ENCODE peak calls at places on chromosomes 13 and 19, in eight cellular contexts. D, B, K, I, E, O, H and F are unnamed samples.

GRCh38 chr13:103324641-103325040 is 258.4 kb upstream of the SLC10A2 start:
- DNase-seq in D (no peak), B (no peak), K (no peak), I (no peak), E (no peak), O (no peak), H (no peak), F (no peak)

GRCh38 chr19:16903347-16903746 is 14.5 kb downstream of the F2RL3 start:
- DNase-seq in D (no peak), B (no peak), K (no peak), I (no peak), E (no peak), O (no peak), H (no peak), F (no peak)

GRCh38 chr13:31051999-31052398 is 109.7 kb downstream of the HSPH1 start:
- DNase-seq in D (no peak), B (no peak), K (no peak), I (no peak), E (peak), O (no peak), H (no peak), F (peak)

GRCh38 chr13:59279024-59279423 is 884.7 kb downstream of the DIAPH3 start:
- DNase-seq in D (no peak), B (peak), K (no peak), I (no peak), E (no peak), O (no peak), H (no peak), F (no peak)

GRCh38 chr19:38977445-38978314 is 2.1 kb upstream of the FBXO17 start:
- DNase-seq in D (no peak), B (peak), K (no peak), I (no peak), E (no peak), O (no peak), H (no peak), F (no peak)

GRCh38 chr13:103009061-103009840 is 57.0 kb downstream of the SLC10A2 start:
- DNase-seq in D (no peak), B (no peak), K (no peak), I (no peak), E (no peak), O (no peak), H (no peak), F (no peak)

GRCh38 chr13:80059789-80060188 is 281.1 kb downstream of the SPRY2 start:
- DNase-seq in D (no peak), B (no peak), K (no peak), I (no peak), E (no peak), O (no peak), H (no peak), F (no peak)

GRCh38 chr13:113121183-113121927 is 1.2 kb upstream of the F10 start:
- DNase-seq in D (no peak), B (no peak), K (peak), I (peak), E (peak), O (no peak), H (no peak), F (no peak)

GRCh38 chr19:53583181-53583580 is 45.2 kb downstream of the ZNF331 start:
- DNase-seq in D (no peak), B (no peak), K (no peak), I (no peak), E (no peak), O (no peak), H (no peak), F (no peak)

GRCh38 chr13:113616281-113616906 is 31.8 kb downstream of the TFDP1 start:
- DNase-seq in D (no peak), B (no peak), K (no peak), I (peak), E (no peak), O (no peak), H (no peak), F (no peak)

GRCh38 chr19:9065457-9066014 is 21.3 kb upstream of the OR1M1 start:
- DNase-seq in D (no peak), B (no peak), K (no peak), I (no peak), E (no peak), O (no peak), H (no peak), F (no peak)

GRCh38 chr19:39966617-39967016 is 4.3 kb upstream of the PSMC4 start:
- DNase-seq in D (no peak), B (no peak), K (no peak), I (no peak), E (peak), O (no peak), H (no peak), F (no peak)

GRCh38 chr19:38742906-38743305 is 1.4 kb downstream of the CAPN12 start:
- DNase-seq in D (no peak), B (no peak), K (no peak), I (no peak), E (no peak), O (no peak), H (no peak), F (no peak)

GRCh38 chr13:51112771-51113170 is 1.7 kb upstream of the C13orf42 start:
- DNase-seq in D (no peak), B (no peak), K (no peak), I (no peak), E (no peak), O (no peak), H (no peak), F (no peak)

GRCh38 chr19:13849991-13850909 is 26.7 kb upstream of the NANOS3 start:
- DNase-seq in D (no peak), B (peak), K (peak), I (peak), E (peak), O (no peak), H (peak), F (peak)

GRCh38 chr19:15812059-15812722 is 3.3 kb downstream of the OR10H1 start:
- DNase-seq in D (no peak), B (no peak), K (no peak), I (no peak), E (no peak), O (no peak), H (no peak), F (no peak)

GRCh38 chr19:17332677-17333581 is 1.7 kb downstream of the ANO8 start:
- DNase-seq in D (no peak), B (peak), K (peak), I (no peak), E (no peak), O (no peak), H (no peak), F (no peak)

GRCh38 chr13:49693191-49693733 is 2.0 kb upstream of the EBPL start:
- DNase-seq in D (no peak), B (no peak), K (no peak), I (no peak), E (no peak), O (no peak), H (no peak), F (no peak)

GRCh38 chr13:36872621-36873020 is 47.4 kb downstream of the SMAD9 start:
- DNase-seq in D (no peak), B (no peak), K (no peak), I (no peak), E (no peak), O (no peak), H (no peak), F (no peak)

GRCh38 chr13:34911159-34911558 is 30.9 kb upstream of the NBEA start:
- DNase-seq in D (no peak), B (no peak), K (no peak), I (no peak), E (no peak), O (no peak), H (no peak), F (no peak)
- TF ChIP-seq CTCF in D (no peak), B (no peak), K (no peak), I (no peak), E (no peak), O (no peak), H (no peak), F (no peak)

DNA sequence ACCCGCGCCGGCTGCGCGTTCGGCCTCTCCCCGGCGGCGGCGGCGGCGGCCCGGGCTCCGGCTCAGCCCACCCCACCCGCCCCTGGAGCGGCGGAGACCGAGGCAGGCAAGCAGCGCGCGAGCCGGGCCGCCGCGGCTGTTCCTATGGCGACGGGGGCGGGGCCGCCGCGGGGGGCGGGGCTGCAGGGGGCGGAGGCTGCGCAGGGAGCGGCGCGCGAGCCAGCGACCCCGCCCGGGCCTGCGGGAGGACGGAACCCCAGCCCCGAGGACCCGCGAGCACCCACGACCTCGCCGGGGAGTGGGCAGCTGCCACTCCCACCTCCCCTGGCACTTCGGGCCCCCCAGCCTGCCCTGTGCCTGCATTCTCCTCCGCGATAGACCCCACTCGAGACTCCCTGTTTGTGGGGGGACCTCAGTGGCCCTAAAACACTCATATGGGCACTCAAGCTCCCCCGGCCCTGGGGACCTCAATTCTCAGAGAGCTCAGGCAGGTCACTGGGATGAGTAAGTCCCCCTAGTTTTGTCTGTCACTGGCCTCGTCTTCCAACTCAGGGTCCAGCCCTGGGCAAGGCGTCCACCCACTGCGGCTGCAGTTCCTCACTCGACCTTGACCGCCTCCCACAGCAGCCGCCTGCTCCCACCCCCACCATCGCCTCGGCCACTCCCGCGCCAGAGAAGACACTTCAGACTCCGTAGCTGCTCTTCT is at the start of gene CTXN1:
- DNase-seq in D (no peak), B (peak), K (peak), I (peak), E (peak), O (no peak), H (peak), F (peak)
- TF ChIP-seq CTCF in D (no peak), B (no peak), K (no peak), I (no peak), E (no peak), O (no peak), H (no peak), F (no peak)

GRCh38 chr19:7772752-7773291 is 9.8 kb downstream of the CLEC4M start:
- DNase-seq in D (no peak), B (peak), K (no peak), I (no peak), E (no peak), O (peak), H (no peak), F (no peak)

GRCh38 chr19:7767487-7767886 is 4.4 kb downstream of the CLEC4M start:
- DNase-seq in D (no peak), B (no peak), K (no peak), I (no peak), E (no peak), O (no peak), H (no peak), F (no peak)

GRCh38 chr19:7773841-7774240 is 10.8 kb downstream of the CLEC4M start:
- DNase-seq in D (no peak), B (no peak), K (no peak), I (no peak), E (no peak), O (peak), H (no peak), F (no peak)

GRCh38 chr19:7769171-7769570 is 6.1 kb downstream of the CLEC4M start:
- DNase-seq in D (no peak), B (no peak), K (no peak), I (no peak), E (no peak), O (no peak), H (no peak), F (no peak)

GRCh38 chr19:7771072-7771471 is 8.0 kb downstream of the CLEC4M start:
- DNase-seq in D (no peak), B (no peak), K (no peak), I (no peak), E (no peak), O (no peak), H (no peak), F (no peak)
- TF ChIP-seq CTCF in D (no peak), B (no peak), K (no peak), I (no peak), E (no peak), O (no peak), H (no peak), F (no peak)

GRCh38 chr19:12555456-12555930 is 4.2 kb upstream of the ZNF564 start:
- DNase-seq in D (no peak), B (no peak), K (no peak), I (peak), E (no peak), O (no peak), H (no peak), F (no peak)
- TF ChIP-seq CTCF in D (no peak), B (no peak), K (no peak), I (no peak), E (no peak), O (no peak), H (no peak), F (no peak)

GRCh38 chr13:110683921-110684320 is 22.0 kb downstream of the CARS2 start:
- DNase-seq in D (no peak), B (no peak), K (no peak), I (no peak), E (peak), O (no peak), H (no peak), F (no peak)

GRCh38 chr13:110684388-110685056 is 21.4 kb downstream of the CARS2 start:
- DNase-seq in D (no peak), B (no peak), K (no peak), I (no peak), E (peak), O (no peak), H (no peak), F (no peak)

GRCh38 chr13:110682746-110683145 is 23.2 kb downstream of the CARS2 start:
- DNase-seq in D (no peak), B (no peak), K (no peak), I (no peak), E (peak), O (no peak), H (no peak), F (no peak)

GRCh38 chr13:110681868-110682550 is 23.9 kb downstream of the CARS2 start:
- DNase-seq in D (no peak), B (no peak), K (no peak), I (no peak), E (peak), O (no peak), H (no peak), F (no peak)

GRCh38 chr13:110683203-110683883 is 22.6 kb downstream of the CARS2 start:
- DNase-seq in D (no peak), B (no peak), K (no peak), I (no peak), E (peak), O (no peak), H (no peak), F (no peak)
- TF ChIP-seq CTCF in D (peak), B (peak), K (peak), I (peak), E (peak), O (peak), H (peak), F (no peak)

DNA sequence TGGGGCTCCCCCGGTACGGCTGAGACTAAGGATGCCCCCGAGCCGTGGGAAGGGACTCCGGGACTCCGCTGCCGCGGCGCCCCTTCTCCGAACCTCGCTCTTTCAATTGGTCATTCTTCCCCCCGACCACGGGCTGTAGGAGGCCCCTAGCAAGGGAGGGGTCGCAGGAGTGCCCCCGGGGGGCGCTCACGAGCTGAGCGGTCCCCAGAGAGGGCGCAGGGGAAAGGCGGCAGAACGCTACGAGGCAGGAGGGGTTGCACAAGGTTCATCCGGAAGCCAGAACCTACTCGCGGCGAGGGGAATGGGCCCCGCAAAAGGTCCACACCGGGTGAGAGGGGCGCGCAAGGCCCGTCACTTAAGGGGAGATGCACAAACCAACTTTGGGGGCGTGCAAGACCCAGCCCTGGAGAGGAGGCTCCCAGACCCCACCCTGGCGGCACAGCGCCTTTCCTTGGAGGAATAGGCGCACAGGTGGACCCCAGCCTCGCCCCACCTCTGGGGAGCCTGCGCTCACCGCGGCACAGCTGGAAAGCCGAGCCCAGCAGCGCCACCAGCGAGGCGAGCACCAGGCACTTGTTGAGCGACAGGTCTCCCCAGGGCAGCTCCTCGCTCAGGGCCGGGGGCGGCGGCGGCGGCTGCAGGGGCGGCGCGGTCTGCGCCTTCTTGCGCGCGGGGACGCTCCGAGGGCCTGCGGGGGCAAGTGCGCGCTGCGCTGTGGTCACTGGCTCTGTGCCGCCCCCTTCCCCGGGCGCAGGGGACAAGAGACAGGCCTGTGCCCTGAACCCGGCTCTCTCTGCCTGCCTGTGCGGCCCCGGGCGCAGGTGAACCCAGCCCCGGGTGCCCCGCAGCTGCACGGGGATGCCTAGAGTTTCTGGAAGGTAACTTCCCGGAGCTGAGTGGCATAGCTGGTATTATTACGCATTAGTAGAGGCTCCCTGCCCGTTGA is 2.8 kb downstream of the JSRP1 start:
- DNase-seq in D (no peak), B (no peak), K (peak), I (no peak), E (no peak), O (no peak), H (no peak), F (no peak)
- TF ChIP-seq CTCF in D (peak), B (peak), K (peak), I (no peak), E (no peak), O (no peak), H (no peak), F (peak)